ENCODE peak calls at places on chromosomes 2 and 18, in six cellular contexts. M, P, S, J, F and E are unnamed samples.

GRCh38 chr2:215548714-215549113 is 112.8 kb upstream of the FN1 start:
- DNase-seq in F (no peak), P (no peak), M (no peak), J (no peak), S (no peak), E (no peak)

GRCh38 chr2:235005603-235006259 is 53.9 kb downstream of the SH3BP4 start:
- DNase-seq in P (no peak), J (peak), S (peak), M (peak), F (peak), E (no peak)

GRCh38 chr2:118095610-118096009 is 7.3 kb downstream of the INSIG2 start:
- DNase-seq in M (no peak), J (no peak), S (no peak), P (peak), F (no peak), E (no peak)

GRCh38 chr2:26300234-26300641 is 45.7 kb upstream of the SELENOI start:
- DNase-seq in F (peak), J (peak), M (peak), S (no peak), P (peak), E (no peak)

GRCh38 chr2:70123051-70123828 is 36.0 kb downstream of the PCBP1 start:
- DNase-seq in P (no peak), M (peak), S (peak), F (no peak), J (peak), E (peak)

GRCh38 chr2:221596192-221596591 is 24.1 kb upstream of the EPHA4 start:
- DNase-seq in J (no peak), F (peak), M (no peak), P (no peak), S (no peak), E (peak)

GRCh38 chr18:27793013-27793412 is 383.9 kb downstream of the CDH2 start:
- DNase-seq in S (no peak), M (no peak), J (no peak), F (no peak), P (no peak), E (no peak)

GRCh38 chr18:68662779-68663178 is 52.1 kb downstream of the TMX3 start:
- DNase-seq in M (no peak), J (no peak), S (no peak), F (no peak), P (peak), E (no peak)

GRCh38 chr2:240295256-240296103 is 140.0 kb upstream of the GPC1 start:
- DNase-seq in J (no peak), S (no peak), P (no peak), F (no peak), M (no peak), E (no peak)

GRCh38 chr18:40019797-40020392 is 1935.1 kb upstream of the PIK3C3 start:
- DNase-seq in P (no peak), M (no peak), S (no peak), J (no peak), F (no peak), E (no peak)

GRCh38 chr2:133579295-133579694 is 11.0 kb upstream of the NCKAP5 start:
- DNase-seq in P (no peak), S (peak), F (peak), J (peak), M (peak), E (no peak)

GRCh38 chr2:166060191-166060590 is 67.6 kb downstream of the SCN1A start:
- DNase-seq in J (no peak), F (no peak), P (no peak), S (no peak), M (no peak), E (no peak)

GRCh38 chr2:190446193-190446592 is 38.0 kb downstream of the MFSD6 start:
- DNase-seq in J (no peak), M (no peak), F (no peak), P (no peak), S (no peak), E (no peak)

GRCh38 chr18:27645929-27646328 is 460.8 kb upstream of the CHST9 start:
- DNase-seq in P (no peak), S (no peak), F (no peak), J (no peak), M (no peak), E (no peak)

GRCh38 chr18:6776193-6776592 is 46.7 kb downstream of the ARHGAP28 start:
- DNase-seq in M (no peak), J (no peak), S (no peak), P (no peak), F (peak), E (no peak)

GRCh38 chr2:240733803-240734495 is 42.3 kb downstream of the AQP12A start:
- DNase-seq in F (no peak), P (peak), J (no peak), M (no peak), S (no peak), E (no peak)

GRCh38 chr2:48693066-48693465 is 62.5 kb downstream of the LHCGR start:
- DNase-seq in P (no peak), M (no peak), S (no peak), F (no peak), J (no peak), E (no peak)

GRCh38 chr2:195694553-195694952 is 37.5 kb downstream of the SLC39A10 start:
- DNase-seq in S (no peak), M (no peak), P (no peak), J (no peak), F (no peak), E (no peak)

GRCh38 chr18:79687806-79688205 is 8.2 kb downstream of the CTDP1 start:
- DNase-seq in S (no peak), P (peak), M (no peak), F (no peak), J (peak), E (no peak)

GRCh38 chr18:32280911-32281310 is 91.1 kb downstream of the MEP1B start:
- DNase-seq in S (no peak), J (no peak), F (no peak), P (no peak), M (no peak), E (no peak)

DNA sequence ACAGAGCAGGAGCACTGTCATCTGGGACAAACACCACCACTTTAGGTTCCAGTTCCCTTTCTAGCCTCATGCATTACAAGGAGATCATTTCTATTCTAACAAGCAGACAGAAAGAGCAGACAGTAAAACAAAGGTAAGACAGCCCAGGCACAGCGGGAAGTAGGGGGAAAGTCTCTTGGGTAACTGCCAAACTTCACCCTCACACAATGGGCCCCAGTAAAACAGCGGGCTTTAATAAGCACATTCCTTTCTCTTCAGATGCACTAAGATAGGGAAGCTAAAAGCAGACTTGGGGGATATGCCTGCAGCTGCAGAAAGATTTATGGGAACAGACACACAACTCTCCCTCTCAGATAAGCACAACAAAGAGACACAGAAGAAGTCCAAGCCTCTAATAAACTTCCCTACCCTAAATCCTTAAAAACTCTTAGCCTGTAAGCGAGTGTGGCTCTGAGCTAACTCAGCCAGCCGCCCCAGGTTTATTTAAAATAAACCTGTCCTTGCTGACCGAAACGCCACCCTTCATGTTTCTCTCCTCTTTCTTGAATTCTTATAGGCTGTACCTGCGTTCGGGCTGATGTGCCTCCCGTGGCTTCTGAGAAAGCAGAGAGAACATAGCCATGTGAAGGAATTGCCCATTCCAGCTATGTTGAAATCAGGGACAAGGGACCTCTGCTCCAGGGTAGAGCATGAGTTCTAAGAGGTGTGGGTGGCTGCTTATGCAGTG is 726.8 kb upstream of the DDX18 start:
- DNase-seq in P (no peak), F (no peak), S (no peak), M (no peak), J (no peak), E (no peak)
- TF ChIP-seq POLR2A in P (no peak), F (no peak), S (no peak), M (no peak), J (no peak), E (no peak)

GRCh38 chr2:9991221-9991620 is 39.7 kb downstream of the GRHL1 start:
- DNase-seq in P (no peak), S (no peak), J (no peak), F (peak), M (no peak), E (no peak)
- TF ChIP-seq POLR2A in P (no peak), S (no peak), J (no peak), F (no peak), M (no peak), E (no peak)

GRCh38 chr2:20599001-20599600 is 51.8 kb downstream of the HS1BP3 start:
- DNase-seq in P (no peak), S (peak), M (peak), J (peak), F (peak), E (no peak)
- TF ChIP-seq POLR2A in P (no peak), S (no peak), M (no peak), J (no peak), F (no peak), E (no peak)

GRCh38 chr2:144508162-144508765 is 11.7 kb downstream of the ZEB2 start:
- DNase-seq in F (no peak), J (no peak), P (peak), M (no peak), S (no peak), E (no peak)
- TF ChIP-seq POLR2A in F (no peak), J (no peak), P (no peak), M (no peak), S (no peak), E (no peak)

GRCh38 chr2:42361728-42362298 is 796 bp upstream of the COX7A2L start:
- DNase-seq in S (no peak), F (no peak), M (no peak), J (no peak), P (no peak), E (no peak)

GRCh38 chr2:42359894-42360483 is 1.0 kb downstream of the COX7A2L start:
- DNase-seq in F (peak), S (no peak), P (peak), J (no peak), M (no peak), E (no peak)

GRCh38 chr2:42360493-42360889 is 526 bp downstream of the COX7A2L start:
- DNase-seq in J (no peak), S (no peak), M (no peak), P (peak), F (no peak), E (no peak)

GRCh38 chr2:42359304-42359749 is 1.7 kb downstream of the COX7A2L start:
- DNase-seq in M (no peak), P (peak), J (no peak), F (no peak), S (no peak), E (no peak)

GRCh38 chr2:42360890-42361727 is at the start of gene COX7A2L:
- DNase-seq in M (peak), J (peak), F (peak), S (peak), P (peak), E (peak)
- TF ChIP-seq POLR2A in M (peak), J (peak), F (peak), S (peak), P (peak), E (no peak)

DNA sequence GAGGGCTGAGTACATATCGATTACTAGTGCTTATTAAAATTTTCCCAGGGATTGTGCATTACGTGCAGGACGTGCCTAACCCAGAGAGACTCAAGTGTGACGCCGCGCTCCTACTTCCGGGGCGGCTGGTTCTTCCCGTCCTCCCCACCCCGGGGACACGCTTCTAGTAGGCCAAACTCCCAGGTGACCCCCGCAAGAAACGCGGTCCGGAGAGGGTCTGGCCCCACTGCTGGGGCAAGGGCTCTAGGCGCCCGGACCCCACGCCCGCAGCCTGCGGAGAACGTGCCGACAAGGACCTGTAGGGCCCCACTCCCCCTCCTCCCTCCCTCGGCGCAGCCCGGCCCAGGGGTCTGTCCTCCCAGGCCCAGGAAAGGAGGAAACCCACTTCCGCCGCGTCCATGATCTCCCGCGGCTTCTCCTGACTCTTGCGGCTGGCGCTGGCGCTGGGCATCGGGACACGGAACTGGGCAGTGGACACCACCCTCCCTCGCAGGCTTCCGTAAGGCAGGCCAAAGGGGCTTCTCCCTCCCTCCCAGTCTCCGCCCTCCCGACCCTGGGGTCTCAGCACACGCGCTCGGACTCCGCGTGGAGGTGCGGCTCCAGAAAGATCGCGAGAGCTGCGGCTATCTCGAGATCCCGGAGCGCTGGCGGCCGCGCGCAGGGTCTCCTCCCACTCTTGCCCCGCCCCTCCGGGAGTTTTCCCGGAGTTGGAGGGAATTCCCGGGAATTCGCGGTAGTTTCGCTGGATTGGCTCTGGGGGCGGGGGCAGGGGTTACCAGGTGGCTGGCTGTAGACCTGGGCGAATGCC is at the start of gene DARS1:
- DNase-seq in P (peak), F (peak), M (peak), S (peak), J (peak), E (peak)
- TF ChIP-seq POLR2A in P (peak), F (peak), M (peak), S (peak), J (peak), E (peak)

DNA sequence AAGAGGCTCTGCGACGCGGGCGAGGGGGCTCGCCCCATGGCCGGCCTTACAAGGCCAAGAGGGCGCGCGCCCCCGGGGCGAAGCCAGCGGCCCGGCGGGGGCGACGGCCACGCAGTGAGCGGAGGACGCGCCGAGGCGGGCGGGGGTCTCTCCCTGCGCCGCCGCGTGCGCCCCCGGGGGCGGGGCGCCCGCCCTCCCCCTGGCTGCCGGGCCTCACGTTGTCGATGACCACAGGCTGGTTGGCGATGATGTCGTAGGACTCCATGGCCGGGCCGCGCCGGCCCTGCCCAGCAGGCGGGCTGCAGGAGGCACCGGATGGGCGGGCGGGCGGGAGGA is 250 bp downstream of the ACTR1B start:
- DNase-seq in M (no peak), S (no peak), J (no peak), P (no peak), F (no peak), E (no peak)
- TF ChIP-seq POLR2A in M (no peak), S (no peak), J (no peak), P (no peak), F (no peak), E (no peak)

GRCh38 chr2:18548618-18549017 is 11.8 kb downstream of the RDH14 start:
- DNase-seq in P (no peak), J (no peak), F (no peak), S (no peak), M (no peak), E (no peak)
- TF ChIP-seq POLR2A in P (no peak), J (no peak), F (no peak), S (no peak), M (no peak), E (no peak)